ENCODE peak calls at places on chromosomes 7 and 10, in six cellular contexts. One of them, this sample, is unnamed.
A peak's percentile ranks its signal among the peaks of the same experiment; 100 is the strongest.

GRCh38 chr10:31320179-31320597 is 1.2 kb downstream of the ZEB1 start:
- DNase-seq in NCI-H774: no peak
- DNase-seq in neural crest cell: peak; percentile 21
- DNase-seq in H9: peak; percentile 46
- DNase-seq in HFFc6: no peak
- DNase-seq in activated CD4-positive, alpha-beta T cell treated with anti-CD3 and anti-CD28 coated beads, Interleukin-2, amount 10 ng/mL, durations not matched to agents 7 days and 5 days: peak; percentile 57
- DNase-seq in this sample: peak; percentile 37

GRCh38 chr10:86211691-86212390 is 154.8 kb downstream of the GRID1 start:
- DNase-seq in NCI-H774: no peak
- DNase-seq in neural crest cell: no peak
- DNase-seq in H9: no peak
- DNase-seq in HFFc6: no peak
- DNase-seq in activated CD4-positive, alpha-beta T cell treated with anti-CD3 and anti-CD28 coated beads, Interleukin-2, amount 10 ng/mL, durations not matched to agents 7 days and 5 days: no peak
- DNase-seq in this sample: no peak

GRCh38 chr7:135745702-135746312 is 2.8 kb downstream of the FAM180A start:
- DNase-seq in NCI-H774: no peak
- DNase-seq in neural crest cell: no peak
- DNase-seq in H9: no peak
- DNase-seq in HFFc6: peak; percentile 96
- DNase-seq in activated CD4-positive, alpha-beta T cell treated with anti-CD3 and anti-CD28 coated beads, Interleukin-2, amount 10 ng/mL, durations not matched to agents 7 days and 5 days: no peak
- DNase-seq in this sample: no peak

GRCh38 chr10:99630439-99630838 is 10.2 kb upstream of the SLC25A28 start:
- DNase-seq in NCI-H774: no peak
- DNase-seq in neural crest cell: no peak
- DNase-seq in H9: no peak
- DNase-seq in HFFc6: peak; percentile 59
- DNase-seq in activated CD4-positive, alpha-beta T cell treated with anti-CD3 and anti-CD28 coated beads, Interleukin-2, amount 10 ng/mL, durations not matched to agents 7 days and 5 days: peak; percentile 29
- DNase-seq in this sample: no peak

GRCh38 chr10:126902157-126902556 is 3.1 kb upstream of the DOCK1 start:
- DNase-seq in NCI-H774: no peak
- DNase-seq in neural crest cell: no peak
- DNase-seq in H9: no peak
- DNase-seq in HFFc6: peak; percentile 56
- DNase-seq in activated CD4-positive, alpha-beta T cell treated with anti-CD3 and anti-CD28 coated beads, Interleukin-2, amount 10 ng/mL, durations not matched to agents 7 days and 5 days: no peak
- DNase-seq in this sample: no peak

GRCh38 chr7:133139350-133139749 is 57.5 kb upstream of the CHCHD3 start:
- DNase-seq in NCI-H774: no peak
- DNase-seq in neural crest cell: peak; percentile 12
- DNase-seq in H9: peak; percentile 81
- DNase-seq in HFFc6: peak; percentile 30
- DNase-seq in activated CD4-positive, alpha-beta T cell treated with anti-CD3 and anti-CD28 coated beads, Interleukin-2, amount 10 ng/mL, durations not matched to agents 7 days and 5 days: no peak
- DNase-seq in this sample: no peak

GRCh38 chr10:130938051-130938450 is 373.5 kb downstream of the TCERG1L start:
- DNase-seq in NCI-H774: no peak
- DNase-seq in neural crest cell: no peak
- DNase-seq in H9: no peak
- DNase-seq in HFFc6: no peak
- DNase-seq in activated CD4-positive, alpha-beta T cell treated with anti-CD3 and anti-CD28 coated beads, Interleukin-2, amount 10 ng/mL, durations not matched to agents 7 days and 5 days: no peak
- DNase-seq in this sample: no peak

GRCh38 chr7:155591055-155591750 is 44.8 kb upstream of the CNPY1 start:
- DNase-seq in NCI-H774: no peak
- DNase-seq in neural crest cell: no peak
- DNase-seq in H9: no peak
- DNase-seq in HFFc6: no peak
- DNase-seq in activated CD4-positive, alpha-beta T cell treated with anti-CD3 and anti-CD28 coated beads, Interleukin-2, amount 10 ng/mL, durations not matched to agents 7 days and 5 days: no peak
- DNase-seq in this sample: no peak

GRCh38 chr7:112140600-112140999 is 65.6 kb downstream of the DOCK4 start:
- DNase-seq in NCI-H774: no peak
- DNase-seq in neural crest cell: no peak
- DNase-seq in H9: no peak
- DNase-seq in HFFc6: no peak
- DNase-seq in activated CD4-positive, alpha-beta T cell treated with anti-CD3 and anti-CD28 coated beads, Interleukin-2, amount 10 ng/mL, durations not matched to agents 7 days and 5 days: no peak
- DNase-seq in this sample: no peak

GRCh38 chr10:49151025-49151445 is 17.2 kb upstream of the FAM170B start:
- DNase-seq in NCI-H774: no peak
- DNase-seq in neural crest cell: no peak
- DNase-seq in H9: no peak
- DNase-seq in HFFc6: no peak
- DNase-seq in activated CD4-positive, alpha-beta T cell treated with anti-CD3 and anti-CD28 coated beads, Interleukin-2, amount 10 ng/mL, durations not matched to agents 7 days and 5 days: no peak
- DNase-seq in this sample: no peak

GRCh38 chr7:44143606-44144250 is 2.6 kb upstream of the MYL7 start:
- DNase-seq in NCI-H774: no peak
- DNase-seq in neural crest cell: no peak
- DNase-seq in H9: no peak
- DNase-seq in HFFc6: no peak
- DNase-seq in activated CD4-positive, alpha-beta T cell treated with anti-CD3 and anti-CD28 coated beads, Interleukin-2, amount 10 ng/mL, durations not matched to agents 7 days and 5 days: no peak
- DNase-seq in this sample: no peak

GRCh38 chr10:91798736-91799579 is 732 bp downstream of the TNKS2 start:
- DNase-seq in NCI-H774: no peak
- DNase-seq in neural crest cell: no peak
- DNase-seq in H9: peak; percentile 53
- DNase-seq in HFFc6: peak; percentile 19
- DNase-seq in activated CD4-positive, alpha-beta T cell treated with anti-CD3 and anti-CD28 coated beads, Interleukin-2, amount 10 ng/mL, durations not matched to agents 7 days and 5 days: peak; percentile 62
- DNase-seq in this sample: peak; percentile 40

GRCh38 chr10:129192344-129193128 is 274.5 kb upstream of the MGMT start:
- DNase-seq in NCI-H774: no peak
- DNase-seq in neural crest cell: no peak
- DNase-seq in H9: no peak
- DNase-seq in HFFc6: no peak
- DNase-seq in activated CD4-positive, alpha-beta T cell treated with anti-CD3 and anti-CD28 coated beads, Interleukin-2, amount 10 ng/mL, durations not matched to agents 7 days and 5 days: no peak
- DNase-seq in this sample: no peak

GRCh38 chr7:54860003-54860775 is 101.2 kb upstream of the SEC61G start:
- DNase-seq in NCI-H774: no peak
- DNase-seq in neural crest cell: no peak
- DNase-seq in H9: no peak
- DNase-seq in HFFc6: no peak
- DNase-seq in activated CD4-positive, alpha-beta T cell treated with anti-CD3 and anti-CD28 coated beads, Interleukin-2, amount 10 ng/mL, durations not matched to agents 7 days and 5 days: no peak
- DNase-seq in this sample: no peak

GRCh38 chr10:8473205-8473604 is 418.7 kb downstream of the GATA3 start:
- DNase-seq in NCI-H774: no peak
- DNase-seq in neural crest cell: no peak
- DNase-seq in H9: no peak
- DNase-seq in HFFc6: no peak
- DNase-seq in activated CD4-positive, alpha-beta T cell treated with anti-CD3 and anti-CD28 coated beads, Interleukin-2, amount 10 ng/mL, durations not matched to agents 7 days and 5 days: peak; percentile 51
- DNase-seq in this sample: no peak

GRCh38 chr10:91642831-91643692 is 10.2 kb upstream of the PPP1R3C start:
- DNase-seq in NCI-H774: no peak
- DNase-seq in neural crest cell: no peak
- DNase-seq in H9: no peak
- DNase-seq in HFFc6: peak; percentile 44
- DNase-seq in activated CD4-positive, alpha-beta T cell treated with anti-CD3 and anti-CD28 coated beads, Interleukin-2, amount 10 ng/mL, durations not matched to agents 7 days and 5 days: no peak
- DNase-seq in this sample: no peak

GRCh38 chr10:111506266-111507034 is 429.6 kb downstream of the ADRA2A start:
- DNase-seq in NCI-H774: no peak
- DNase-seq in neural crest cell: no peak
- DNase-seq in H9: no peak
- DNase-seq in HFFc6: no peak
- DNase-seq in activated CD4-positive, alpha-beta T cell treated with anti-CD3 and anti-CD28 coated beads, Interleukin-2, amount 10 ng/mL, durations not matched to agents 7 days and 5 days: no peak
- DNase-seq in this sample: no peak

GRCh38 chr7:117092801-117093200 is 139.5 kb downstream of the ST7 start:
- DNase-seq in NCI-H774: no peak
- DNase-seq in neural crest cell: no peak
- DNase-seq in H9: no peak
- DNase-seq in HFFc6: no peak
- DNase-seq in activated CD4-positive, alpha-beta T cell treated with anti-CD3 and anti-CD28 coated beads, Interleukin-2, amount 10 ng/mL, durations not matched to agents 7 days and 5 days: no peak
- DNase-seq in this sample: no peak

GRCh38 chr10:129057856-129058663 is 409.0 kb upstream of the MGMT start:
- DNase-seq in NCI-H774: no peak
- DNase-seq in neural crest cell: no peak
- DNase-seq in H9: no peak
- DNase-seq in HFFc6: no peak
- DNase-seq in activated CD4-positive, alpha-beta T cell treated with anti-CD3 and anti-CD28 coated beads, Interleukin-2, amount 10 ng/mL, durations not matched to agents 7 days and 5 days: peak; percentile 80
- DNase-seq in this sample: peak; percentile 29

GRCh38 chr7:41788556-41788955 is 85.7 kb upstream of the INHBA start:
- DNase-seq in NCI-H774: no peak
- DNase-seq in neural crest cell: no peak
- DNase-seq in H9: no peak
- DNase-seq in HFFc6: no peak
- DNase-seq in activated CD4-positive, alpha-beta T cell treated with anti-CD3 and anti-CD28 coated beads, Interleukin-2, amount 10 ng/mL, durations not matched to agents 7 days and 5 days: no peak
- DNase-seq in this sample: no peak

GRCh38 chr10:46517541-46517940 is 38.9 kb downstream of the GPRIN2 start:
- DNase-seq in NCI-H774: no peak
- DNase-seq in neural crest cell: no peak
- DNase-seq in H9: peak; percentile 10
- DNase-seq in HFFc6: no peak
- DNase-seq in activated CD4-positive, alpha-beta T cell treated with anti-CD3 and anti-CD28 coated beads, Interleukin-2, amount 10 ng/mL, durations not matched to agents 7 days and 5 days: no peak
- DNase-seq in this sample: no peak

GRCh38 chr10:8460626-8461025 is 406.1 kb downstream of the GATA3 start:
- DNase-seq in NCI-H774: no peak
- DNase-seq in neural crest cell: no peak
- DNase-seq in H9: no peak
- DNase-seq in HFFc6: no peak
- DNase-seq in activated CD4-positive, alpha-beta T cell treated with anti-CD3 and anti-CD28 coated beads, Interleukin-2, amount 10 ng/mL, durations not matched to agents 7 days and 5 days: no peak
- DNase-seq in this sample: no peak

GRCh38 chr7:139423091-139423490 is 60.4 kb downstream of the KLRG2 start:
- DNase-seq in NCI-H774: no peak
- DNase-seq in neural crest cell: no peak
- DNase-seq in H9: no peak
- DNase-seq in HFFc6: no peak
- DNase-seq in activated CD4-positive, alpha-beta T cell treated with anti-CD3 and anti-CD28 coated beads, Interleukin-2, amount 10 ng/mL, durations not matched to agents 7 days and 5 days: no peak
- DNase-seq in this sample: no peak

GRCh38 chr10:31761156-31761555 is 167.5 kb downstream of the ARHGAP12 start:
- DNase-seq in NCI-H774: no peak
- DNase-seq in neural crest cell: no peak
- DNase-seq in H9: no peak
- DNase-seq in HFFc6: no peak
- DNase-seq in activated CD4-positive, alpha-beta T cell treated with anti-CD3 and anti-CD28 coated beads, Interleukin-2, amount 10 ng/mL, durations not matched to agents 7 days and 5 days: no peak
- DNase-seq in this sample: no peak

GRCh38 chr10:95341716-95342130 is 50.9 kb upstream of the PDLIM1 start:
- DNase-seq in NCI-H774: no peak
- DNase-seq in neural crest cell: no peak
- DNase-seq in H9: no peak
- DNase-seq in HFFc6: peak; percentile 68
- DNase-seq in activated CD4-positive, alpha-beta T cell treated with anti-CD3 and anti-CD28 coated beads, Interleukin-2, amount 10 ng/mL, durations not matched to agents 7 days and 5 days: no peak
- DNase-seq in this sample: no peak

GRCh38 chr7:36157506-36158320 is 4.7 kb downstream of the EEPD1 start:
- DNase-seq in NCI-H774: no peak
- DNase-seq in neural crest cell: no peak
- DNase-seq in H9: no peak
- DNase-seq in HFFc6: no peak
- DNase-seq in activated CD4-positive, alpha-beta T cell treated with anti-CD3 and anti-CD28 coated beads, Interleukin-2, amount 10 ng/mL, durations not matched to agents 7 days and 5 days: no peak
- DNase-seq in this sample: no peak

GRCh38 chr7:112112822-112113255 is 93.4 kb downstream of the DOCK4 start:
- DNase-seq in NCI-H774: no peak
- DNase-seq in neural crest cell: no peak
- DNase-seq in H9: no peak
- DNase-seq in HFFc6: peak; percentile 44
- DNase-seq in activated CD4-positive, alpha-beta T cell treated with anti-CD3 and anti-CD28 coated beads, Interleukin-2, amount 10 ng/mL, durations not matched to agents 7 days and 5 days: no peak
- DNase-seq in this sample: no peak

GRCh38 chr10:12702215-12702614 is 299.3 kb downstream of the CCDC3 start:
- DNase-seq in NCI-H774: no peak
- DNase-seq in neural crest cell: no peak
- DNase-seq in H9: no peak
- DNase-seq in HFFc6: no peak
- DNase-seq in activated CD4-positive, alpha-beta T cell treated with anti-CD3 and anti-CD28 coated beads, Interleukin-2, amount 10 ng/mL, durations not matched to agents 7 days and 5 days: no peak
- DNase-seq in this sample: no peak

This sample was measured in T-helper 17 cell.